ENCODE peak calls at places on chromosomes 5 and 9, in six cellular contexts. B, H, R, O, Q and N are unnamed samples.

GRCh38 chr9:115158666-115159481 is 40.9 kb upstream of the TNC start:
- DNase-seq in R (no peak), Q (no peak), H (no peak), O (no peak), B (no peak), N (no peak)

GRCh38 chr5:111248571-111248970 is 24.4 kb downstream of the CAMK4 start:
- DNase-seq in H (no peak), R (no peak), B (no peak), Q (no peak), O (no peak), N (no peak)

GRCh38 chr5:141223112-141223783 is at the start of gene PCDHB14:
- DNase-seq in R (no peak), H (no peak), B (no peak), O (peak), Q (peak), N (no peak)

GRCh38 chr5:123035950-123036390 is 555 bp downstream of the PPIC start:
- DNase-seq in R (peak), B (peak), O (peak), Q (peak), H (peak), N (peak)

GRCh38 chr9:124709291-124709690 is 61.8 kb downstream of the NR6A1 start:
- DNase-seq in Q (no peak), R (no peak), O (no peak), B (no peak), H (no peak), N (no peak)

GRCh38 chr5:80240368-80240986 is 15.4 kb downstream of the SERINC5 start:
- DNase-seq in R (no peak), B (no peak), O (no peak), H (no peak), Q (no peak), N (no peak)

GRCh38 chr5:169637085-169637855 is at the start of gene DOCK2:
- DNase-seq in B (peak), Q (no peak), R (no peak), O (no peak), H (peak), N (no peak)

GRCh38 chr5:115952579-115952978 is 9.7 kb upstream of the LVRN start:
- DNase-seq in B (no peak), H (no peak), Q (no peak), O (no peak), R (no peak), N (no peak)

GRCh38 chr9:34502471-34503335 is 20.1 kb downstream of the ENHO start:
- DNase-seq in R (no peak), B (no peak), Q (peak), H (no peak), O (no peak), N (no peak)

GRCh38 chr9:121709798-121710197 is 58.4 kb downstream of the DAB2IP start:
- DNase-seq in H (no peak), O (no peak), Q (no peak), R (no peak), B (no peak), N (no peak)

GRCh38 chr9:113566011-113566711 is 102.6 kb downstream of the RGS3 start:
- DNase-seq in H (no peak), R (no peak), O (no peak), B (no peak), Q (no peak), N (no peak)

GRCh38 chr5:42784132-42784531 is 27.5 kb downstream of the CCDC152 start:
- DNase-seq in Q (no peak), B (no peak), H (no peak), R (no peak), O (no peak), N (no peak)

GRCh38 chr9:613771-614347 is 227.6 kb upstream of the DMRT1 start:
- DNase-seq in R (peak), B (peak), H (peak), O (peak), Q (peak), N (peak)

GRCh38 chr5:112119969-112120368 is 299.1 kb downstream of the EPB41L4A start:
- DNase-seq in Q (no peak), H (no peak), B (no peak), R (no peak), O (no peak), N (no peak)

GRCh38 chr9:133822439-133823065 is 84.4 kb upstream of the SARDH start:
- DNase-seq in B (no peak), R (no peak), H (no peak), O (no peak), Q (no peak), N (no peak)

GRCh38 chr9:136787690-136788400 is 3.3 kb upstream of the TMEM141 start:
- DNase-seq in O (peak), H (peak), Q (peak), R (peak), B (peak), N (peak)

GRCh38 chr9:114213566-114213965 is 58.2 kb downstream of the COL27A1 start:
- DNase-seq in Q (no peak), B (no peak), H (no peak), R (no peak), O (no peak), N (no peak)

GRCh38 chr9:130728721-130729120 is 35.1 kb downstream of the EXOSC2 start:
- DNase-seq in H (no peak), O (peak), B (no peak), Q (peak), R (no peak), N (no peak)

GRCh38 chr5:178589180-178590140 is 733 bp downstream of the COL23A1 start:
- DNase-seq in H (peak), R (no peak), B (no peak), O (peak), Q (no peak), N (no peak)

GRCh38 chr5:58294598-58295298 is 165.1 kb downstream of the PLK2 start:
- DNase-seq in O (peak), R (no peak), B (no peak), Q (peak), H (no peak), N (peak)

GRCh38 chr9:27460225-27461023 is 63.7 kb upstream of the IFNK start:
- DNase-seq in Q (peak), O (no peak), H (no peak), B (no peak), R (peak), N (peak)

GRCh38 chr5:81802625-81803024 is 51.7 kb upstream of the SSBP2 start:
- DNase-seq in B (no peak), R (no peak), H (no peak), O (no peak), Q (no peak), N (no peak)

GRCh38 chr9:136854113-136854841 is 2.1 kb downstream of the MAMDC4 start:
- DNase-seq in Q (no peak), H (peak), O (no peak), B (peak), R (no peak), N (no peak)

GRCh38 chr5:66113160-66113559 is 30.9 kb upstream of the SREK1 start:
- DNase-seq in O (no peak), Q (peak), H (no peak), R (no peak), B (no peak), N (peak)

GRCh38 chr5:111548992-111549649 is 36.8 kb upstream of the STARD4 start:
- DNase-seq in B (peak), H (no peak), R (no peak), O (no peak), Q (peak), N (no peak)

GRCh38 chr5:142979636-142980035 is 209.5 kb downstream of the ARHGAP26 start:
- DNase-seq in Q (peak), H (no peak), B (peak), O (no peak), R (no peak), N (no peak)

GRCh38 chr9:133980864-133981588 is 11.1 kb downstream of the VAV2 start:
- DNase-seq in R (no peak), O (no peak), H (no peak), Q (no peak), B (no peak), N (no peak)

GRCh38 chr5:176818391-176819098 is 8.2 kb downstream of the UNC5A start:
- DNase-seq in O (no peak), B (no peak), R (no peak), Q (no peak), H (no peak), N (no peak)

DNA sequence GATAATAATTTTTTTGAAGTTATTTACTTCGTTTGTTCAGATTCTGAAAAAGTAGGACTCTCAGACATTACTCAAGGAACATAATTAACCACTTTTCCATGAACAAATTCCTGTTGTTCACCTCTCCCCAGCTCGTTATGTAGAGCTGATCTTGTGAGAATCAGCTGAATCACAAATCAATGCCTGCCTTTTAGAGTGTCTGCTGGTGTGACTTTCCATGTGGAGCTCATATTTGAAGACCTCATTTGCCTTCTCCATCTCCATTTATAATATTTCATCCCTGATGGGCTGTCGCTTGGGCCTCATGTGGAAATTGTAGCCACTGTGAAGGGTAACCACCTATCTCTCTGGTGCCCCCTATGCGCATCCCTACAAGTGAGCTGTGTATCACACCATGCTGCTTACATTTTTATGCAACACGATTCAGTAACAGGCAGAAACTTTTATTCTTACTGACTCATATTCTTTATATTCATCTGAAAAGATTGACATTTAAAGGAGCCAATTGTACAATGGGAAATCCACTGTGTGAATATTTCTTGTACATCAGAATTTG is 111.3 kb downstream of the STK32A start:
- DNase-seq in B (no peak), O (no peak), Q (no peak), R (no peak), H (no peak), N (no peak)
- TF ChIP-seq CTCF in B (no peak), O (no peak), Q (peak), R (no peak), H (peak), N (peak)

GRCh38 chr5:56896761-56897160 is 12.6 kb upstream of the SETD9 start:
- DNase-seq in O (no peak), Q (no peak), R (no peak), H (no peak), B (no peak), N (no peak)

GRCh38 chr5:56898213-56898612 is 11.2 kb upstream of the SETD9 start:
- DNase-seq in Q (no peak), H (no peak), R (no peak), O (no peak), B (no peak), N (no peak)

GRCh38 chr5:56900395-56900794 is 9.0 kb upstream of the SETD9 start:
- DNase-seq in H (no peak), O (peak), Q (peak), R (no peak), B (no peak), N (peak)

GRCh38 chr5:56900858-56901578 is 8.4 kb upstream of the SETD9 start:
- DNase-seq in B (no peak), H (peak), Q (peak), R (peak), O (peak), N (peak)
- H3K27ac ChIP-seq in B (no peak), H (no peak), Q (no peak), R (no peak), O (no peak), N (no peak)

GRCh38 chr5:132496631-132497487 is 6.3 kb upstream of the IRF1 start:
- DNase-seq in R (peak), O (peak), B (peak), Q (peak), H (peak), N (peak)

GRCh38 chr5:132498686-132499271 is 8.2 kb upstream of the IRF1 start:
- DNase-seq in H (peak), R (no peak), B (no peak), O (no peak), Q (peak), N (no peak)

GRCh38 chr5:132495672-132496630 is 5.4 kb upstream of the IRF1 start:
- DNase-seq in B (peak), H (peak), R (peak), Q (peak), O (peak), N (peak)

GRCh38 chr5:132498152-132498551 is 7.6 kb upstream of the IRF1 start:
- DNase-seq in Q (peak), R (peak), B (no peak), H (peak), O (peak), N (no peak)

GRCh38 chr5:132497488-132497997 is 7.0 kb upstream of the IRF1 start:
- DNase-seq in O (peak), H (no peak), R (peak), B (peak), Q (peak), N (peak)
- H3K4me3 ChIP-seq in O (peak), H (peak), R (peak), B (peak), Q (peak), N (peak)

GRCh38 chr9:19935422-19935821 is 146.6 kb upstream of the SLC24A2 start:
- DNase-seq in Q (no peak), R (no peak), B (no peak), H (no peak), O (no peak), N (no peak)

GRCh38 chr9:19937121-19937520 is 148.3 kb upstream of the SLC24A2 start:
- DNase-seq in R (no peak), O (no peak), H (no peak), Q (no peak), B (no peak), N (no peak)

GRCh38 chr9:19936598-19936997 is 147.8 kb upstream of the SLC24A2 start:
- DNase-seq in R (no peak), B (no peak), H (no peak), O (no peak), Q (no peak), N (no peak)

GRCh38 chr9:19931066-19931465 is 142.2 kb upstream of the SLC24A2 start:
- DNase-seq in O (no peak), Q (no peak), H (no peak), R (no peak), B (no peak), N (no peak)

DNA sequence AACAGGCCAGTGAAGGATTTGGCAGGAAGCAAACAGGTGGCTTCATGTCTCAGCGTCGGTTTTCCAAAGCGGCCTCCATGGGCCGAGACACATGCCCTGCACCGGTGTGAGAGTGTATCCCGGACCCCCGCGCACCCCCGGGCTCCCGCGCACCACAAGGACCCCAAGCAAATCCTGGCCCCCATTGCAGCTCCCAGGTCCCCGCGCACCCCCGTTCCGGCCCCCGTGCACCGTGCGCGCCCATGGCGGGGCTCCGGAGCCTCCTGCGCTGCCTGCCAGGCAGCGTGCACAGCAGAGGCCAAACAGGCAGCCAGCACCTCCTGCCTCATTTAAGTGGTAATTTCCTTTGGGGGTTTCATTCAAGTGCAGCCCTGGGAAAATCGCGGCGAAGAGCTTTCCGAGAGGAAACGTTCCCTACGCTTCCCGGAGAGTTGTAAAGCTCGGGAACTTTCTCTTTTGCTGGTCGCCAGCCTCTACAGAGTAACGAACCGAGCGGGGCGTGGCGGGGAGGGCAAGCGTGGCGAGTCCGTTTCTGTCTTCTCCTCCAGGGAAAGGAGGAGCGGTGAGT is 145.5 kb upstream of the SLC24A2 start:
- DNase-seq in H (peak), Q (no peak), B (peak), O (peak), R (no peak), N (peak)
- TF ChIP-seq CTCF in H (peak), Q (no peak), B (no peak), O (no peak), R (no peak), N (peak)

GRCh38 chr5:137389042-137389441 is 110.1 kb downstream of the SPOCK1 start:
- DNase-seq in Q (no peak), O (no peak), R (no peak), B (no peak), H (no peak), N (no peak)
- H3K27ac ChIP-seq in Q (no peak), O (no peak), R (no peak), B (peak), H (no peak), N (no peak)

GRCh38 chr9:22446589-22446949 is at the start of gene DMRTA1:
- DNase-seq in R (peak), B (peak), O (peak), Q (peak), H (no peak), N (peak)
- H3K4me3 ChIP-seq in R (peak), B (peak), O (peak), Q (peak), H (peak), N (peak)

DNA sequence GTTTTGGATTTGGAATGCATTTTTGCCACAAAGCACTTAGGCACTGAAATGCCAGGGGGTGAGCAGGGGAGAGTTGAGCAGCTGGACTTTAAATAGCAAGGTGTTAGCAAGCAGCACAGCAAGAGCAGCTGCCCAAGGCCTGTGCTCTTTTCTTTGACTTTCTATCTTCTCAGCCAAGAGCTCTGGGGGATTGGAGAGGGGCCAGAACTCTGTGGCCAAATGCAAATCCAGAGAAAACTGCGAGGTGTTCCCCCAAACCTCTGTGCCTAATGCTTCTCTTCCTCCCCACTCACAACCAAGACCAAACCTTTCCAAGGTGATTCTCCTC is 118.8 kb upstream of the WWC1 start:
- DNase-seq in Q (no peak), H (no peak), R (no peak), O (no peak), B (no peak), N (no peak)
- TF ChIP-seq CTCF in Q (no peak), H (no peak), R (no peak), O (no peak), B (no peak), N (no peak)

DNA sequence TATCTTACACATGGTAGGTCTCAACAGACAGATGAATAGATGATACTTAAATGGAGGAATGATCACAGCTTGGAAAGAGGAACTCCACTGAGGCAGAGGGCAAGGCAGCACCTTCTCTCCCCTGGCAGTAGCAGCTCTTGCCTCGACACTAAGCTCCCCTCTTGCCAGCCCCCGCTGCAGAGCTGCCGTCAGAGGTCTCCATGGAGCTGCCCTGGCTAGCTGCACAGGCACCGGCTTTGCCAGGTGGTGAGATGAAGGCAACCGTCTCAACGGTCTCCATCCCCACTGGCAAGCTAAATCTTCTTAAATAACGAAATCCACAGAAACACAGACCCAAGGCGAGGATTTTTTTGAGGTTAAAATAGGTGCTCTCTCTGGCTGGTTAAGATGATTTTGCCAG is 81.2 kb downstream of the CRB2 start:
- DNase-seq in O (no peak), R (no peak), B (no peak), H (no peak), Q (no peak), N (no peak)
- H3K27ac ChIP-seq in O (no peak), R (no peak), B (no peak), H (no peak), Q (no peak), N (no peak)

DNA sequence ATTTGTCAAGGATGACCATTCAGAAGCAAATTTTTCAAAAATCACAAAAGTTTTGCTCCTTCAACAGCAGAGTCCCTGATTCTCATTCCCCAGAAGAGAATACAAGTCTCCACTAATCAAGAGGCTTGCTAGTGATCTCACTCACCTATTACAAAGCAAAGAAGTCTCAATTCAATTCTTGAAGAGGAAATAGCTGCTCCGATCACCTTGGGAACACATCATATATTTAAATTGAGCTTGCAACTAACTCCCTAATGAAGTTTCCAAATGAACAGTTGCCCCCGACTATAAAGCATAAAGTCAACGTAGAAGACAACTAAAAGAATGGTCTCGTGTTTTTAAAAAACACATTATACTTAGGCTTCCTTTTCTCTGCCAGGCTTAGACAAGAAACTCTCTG is 1.6 kb downstream of the LIFR start:
- DNase-seq in B (no peak), R (no peak), H (no peak), Q (no peak), O (peak), N (no peak)
- H3K4me3 ChIP-seq in B (no peak), R (no peak), H (peak), Q (peak), O (peak), N (peak)

DNA sequence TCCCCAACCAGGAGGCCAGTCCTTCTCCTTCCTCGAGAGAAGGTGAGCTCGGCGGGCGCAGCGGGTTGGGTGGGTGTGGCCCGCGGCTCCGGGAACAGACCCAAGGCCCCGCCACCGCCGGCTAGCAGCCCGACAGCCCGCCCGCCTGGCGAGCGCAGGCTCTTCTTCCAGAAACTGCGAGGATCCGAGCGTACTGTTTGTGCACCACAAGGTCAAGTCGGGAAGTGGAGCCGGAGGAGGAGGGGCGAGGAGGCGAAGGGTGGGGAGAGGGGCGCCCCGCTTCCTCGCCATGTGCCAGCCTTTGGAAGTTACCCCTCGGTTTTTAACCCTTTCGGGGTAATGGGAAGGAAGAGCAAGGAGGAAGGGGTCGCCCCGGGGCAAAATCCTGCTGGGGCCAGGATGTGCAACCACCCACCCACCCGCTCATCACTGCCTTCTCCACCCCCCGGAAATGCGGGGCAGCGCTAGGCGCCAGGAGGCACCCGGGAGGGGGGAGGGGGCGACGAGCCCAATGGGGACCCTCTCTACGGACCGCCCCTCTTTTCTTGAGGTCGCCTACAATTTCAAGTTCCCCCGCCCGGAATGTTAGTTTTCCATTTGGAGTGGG is 1.1 kb upstream of the JADE2 start:
- DNase-seq in O (peak), R (peak), B (peak), Q (peak), H (peak), N (no peak)
- TF ChIP-seq CTCF in O (no peak), R (no peak), B (no peak), Q (no peak), H (no peak), N (no peak)